ENCODE peak calls at places on chromosome 4, in nine cellular contexts. V, C, F, P, Q, O, J, K and N are unnamed samples.

GRCh38 chr4:180665994-180666818 is 1577.0 kb upstream of the TENM3 start:
- DNase-seq in V (peak), C (peak), F (no peak), P (peak), Q (peak), O (no peak), J (peak), K (peak), N (peak)

GRCh38 chr4:40253906-40254305 is 57.1 kb downstream of the RHOH start:
- DNase-seq in V (no peak), C (no peak), F (no peak), P (no peak), Q (no peak), O (no peak), J (no peak), K (peak), N (no peak)

GRCh38 chr4:17690135-17690534 is 75.7 kb downstream of the MED28 start:
- DNase-seq in V (no peak), C (no peak), F (no peak), P (no peak), Q (no peak), O (no peak), J (no peak), K (no peak), N (no peak)

GRCh38 chr4:108651068-108651794 is 832 bp downstream of the OSTC start:
- DNase-seq in V (peak), C (peak), F (no peak), P (no peak), Q (peak), O (no peak), J (no peak), K (peak), N (no peak)

GRCh38 chr4:159012381-159012780 is 90.5 kb upstream of the RAPGEF2 start:
- DNase-seq in V (no peak), C (no peak), F (no peak), P (no peak), Q (peak), O (no peak), J (no peak), K (peak), N (no peak)

GRCh38 chr4:184983660-184984356 is 34.5 kb upstream of the HELT start:
- DNase-seq in V (peak), C (peak), F (peak), P (peak), Q (peak), O (no peak), J (no peak), K (peak), N (peak)

GRCh38 chr4:140363558-140363957 is 9.9 kb upstream of the SCOC start:
- DNase-seq in V (no peak), C (no peak), F (no peak), P (no peak), Q (no peak), O (no peak), J (no peak), K (peak), N (no peak)

GRCh38 chr4:47639531-47639930 is 154.5 kb downstream of the ATP10D start:
- DNase-seq in V (no peak), C (peak), F (no peak), P (no peak), Q (no peak), O (no peak), J (no peak), K (peak), N (no peak)

GRCh38 chr4:64940698-64941097 is 531.4 kb upstream of the TECRL start:
- DNase-seq in V (no peak), C (peak), F (no peak), P (no peak), Q (peak), O (no peak), J (no peak), K (peak), N (no peak)

GRCh38 chr4:102438873-102439614 is 62.1 kb upstream of the NFKB1 start:
- DNase-seq in V (no peak), C (no peak), F (no peak), P (no peak), Q (peak), O (no peak), J (no peak), K (peak), N (peak)

GRCh38 chr4:137125011-137125410 is 407.3 kb downstream of the PCDH18 start:
- DNase-seq in V (no peak), C (peak), F (no peak), P (no peak), Q (peak), O (peak), J (no peak), K (peak), N (no peak)

GRCh38 chr4:153114771-153115321 is 89.4 kb upstream of the TRIM2 start:
- DNase-seq in V (no peak), C (no peak), F (peak), P (no peak), Q (peak), O (no peak), J (no peak), K (peak), N (no peak)

GRCh38 chr4:158758142-158758541 is 10.7 kb upstream of the FNIP2 start:
- DNase-seq in V (no peak), C (no peak), F (no peak), P (no peak), Q (no peak), O (no peak), J (no peak), K (no peak), N (no peak)

GRCh38 chr4:109658871-109659410 is 44.3 kb downstream of the CASP6 start:
- DNase-seq in V (no peak), C (no peak), F (peak), P (no peak), Q (no peak), O (no peak), J (no peak), K (peak), N (peak)

GRCh38 chr4:67603310-67604028 is 44.9 kb downstream of the STAP1 start:
- DNase-seq in V (no peak), C (no peak), F (no peak), P (no peak), Q (no peak), O (no peak), J (no peak), K (no peak), N (no peak)

GRCh38 chr4:47913858-47914218 is 545 bp downstream of the NFXL1 start:
- DNase-seq in V (peak), C (peak), F (peak), P (peak), Q (peak), O (peak), J (no peak), K (peak), N (peak)

GRCh38 chr4:159582685-159583084 is 479.8 kb downstream of the RAPGEF2 start:
- DNase-seq in V (no peak), C (no peak), F (no peak), P (no peak), Q (no peak), O (no peak), J (no peak), K (no peak), N (no peak)

GRCh38 chr4:147674496-147674895 is 9.5 kb downstream of the PRMT9 start:
- DNase-seq in V (no peak), C (no peak), F (no peak), P (no peak), Q (peak), O (no peak), J (no peak), K (no peak), N (no peak)

GRCh38 chr4:114694770-114695169 is 96.2 kb downstream of the UGT8 start:
- DNase-seq in V (peak), C (peak), F (no peak), P (no peak), Q (peak), O (no peak), J (no peak), K (peak), N (peak)

GRCh38 chr4:7005571-7005970 is 37.6 kb upstream of the TADA2B start:
- DNase-seq in V (no peak), C (no peak), F (no peak), P (no peak), Q (no peak), O (no peak), J (no peak), K (no peak), N (no peak)

GRCh38 chr4:83207497-83208105 is 77.0 kb downstream of the COQ2 start:
- DNase-seq in V (no peak), C (no peak), F (no peak), P (no peak), Q (peak), O (no peak), J (no peak), K (peak), N (peak)

GRCh38 chr4:113869743-113870375 is 108.3 kb upstream of the CAMK2D start:
- DNase-seq in V (peak), C (no peak), F (no peak), P (no peak), Q (peak), O (no peak), J (no peak), K (peak), N (no peak)

GRCh38 chr4:81688085-81688484 is 216.4 kb upstream of the RASGEF1B start:
- DNase-seq in V (peak), C (no peak), F (peak), P (peak), Q (peak), O (no peak), J (no peak), K (no peak), N (no peak)

GRCh38 chr4:65250916-65251315 is 419.4 kb downstream of the EPHA5 start:
- DNase-seq in V (no peak), C (no peak), F (no peak), P (no peak), Q (no peak), O (no peak), J (no peak), K (no peak), N (no peak)

GRCh38 chr4:683982-684571 is 4.9 kb downstream of the SLC49A3 start:
- DNase-seq in V (peak), C (peak), F (no peak), P (peak), Q (peak), O (no peak), J (no peak), K (peak), N (peak)

GRCh38 chr4:681736-682451 is 7.1 kb downstream of the SLC49A3 start:
- DNase-seq in V (no peak), C (no peak), F (peak), P (no peak), Q (peak), O (no peak), J (no peak), K (no peak), N (peak)

GRCh38 chr4:80307183-80307735 is 28.3 kb upstream of the CFAP299 start:
- DNase-seq in V (no peak), C (no peak), F (no peak), P (no peak), Q (no peak), O (no peak), J (no peak), K (peak), N (peak)

GRCh38 chr4:41625531-41625930 is 87.6 kb downstream of the LIMCH1 start:
- DNase-seq in V (no peak), C (no peak), F (no peak), P (no peak), Q (no peak), O (no peak), J (no peak), K (no peak), N (no peak)

GRCh38 chr4:77074961-77075855 is 581 bp downstream of the CCNI start:
- DNase-seq in V (peak), C (peak), F (peak), P (peak), Q (peak), O (peak), J (no peak), K (peak), N (peak)

GRCh38 chr4:13963601-13964000 is 336.1 kb upstream of the BOD1L1 start:
- DNase-seq in V (no peak), C (no peak), F (no peak), P (no peak), Q (no peak), O (no peak), J (no peak), K (no peak), N (no peak)

GRCh38 chr4:123412700-123413512 is 16.3 kb downstream of the SPRY1 start:
- DNase-seq in V (no peak), C (no peak), F (no peak), P (no peak), Q (peak), O (no peak), J (no peak), K (peak), N (no peak)

GRCh38 chr4:71130827-71131603 is 137.6 kb downstream of the DCK start:
- DNase-seq in V (no peak), C (no peak), F (no peak), P (peak), Q (peak), O (no peak), J (no peak), K (peak), N (no peak)

GRCh38 chr4:85423414-85423813 is 51.5 kb upstream of the ARHGAP24 start:
- DNase-seq in V (no peak), C (no peak), F (no peak), P (no peak), Q (peak), O (no peak), J (no peak), K (no peak), N (no peak)

GRCh38 chr4:153341575-153342090 is 2.9 kb upstream of the MND1 start:
- DNase-seq in V (peak), C (peak), F (no peak), P (no peak), Q (peak), O (no peak), J (no peak), K (peak), N (no peak)

GRCh38 chr4:113094802-113095201 is 45.3 kb downstream of the ANK2 start:
- DNase-seq in V (peak), C (peak), F (no peak), P (no peak), Q (peak), O (no peak), J (no peak), K (peak), N (no peak)

GRCh38 chr4:169252339-169253086 is 18.2 kb downstream of the SH3RF1 start:
- DNase-seq in V (no peak), C (no peak), F (no peak), P (no peak), Q (no peak), O (no peak), J (no peak), K (no peak), N (peak)
- H3K4me3 ChIP-seq in V (no peak), C (no peak), F (no peak), P (no peak), Q (peak), O (no peak), J (no peak), K (no peak), N (no peak)

DNA sequence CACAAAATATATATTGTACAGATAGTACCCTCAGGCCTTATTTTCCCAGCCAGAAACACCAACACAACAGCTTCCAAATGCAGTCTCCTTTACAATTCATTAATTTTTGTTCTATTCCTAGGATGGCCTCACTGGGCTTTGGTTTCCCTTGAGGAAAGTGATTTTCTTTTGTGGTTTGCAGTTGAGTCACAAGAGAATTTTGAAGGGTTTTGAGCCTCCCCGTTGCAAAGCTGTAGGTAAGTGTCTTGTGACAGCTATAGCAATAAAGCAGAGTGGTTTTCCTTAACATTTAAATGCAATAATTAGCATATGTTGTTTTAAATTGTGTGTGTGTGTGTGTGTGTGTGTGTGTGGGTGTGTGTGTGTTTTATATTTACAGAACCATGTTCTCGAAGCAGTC is 54.1 kb upstream of the WDR17 start:
- DNase-seq in V (no peak), C (no peak), F (no peak), P (no peak), Q (no peak), O (no peak), J (no peak), K (no peak), N (no peak)
- H3K4me3 ChIP-seq in V (no peak), C (no peak), F (no peak), P (no peak), Q (no peak), O (no peak), J (no peak), K (no peak), N (no peak)

GRCh38 chr4:78662661-78663060 is 111.1 kb downstream of the ANXA3 start:
- DNase-seq in V (no peak), C (no peak), F (no peak), P (no peak), Q (no peak), O (no peak), J (no peak), K (no peak), N (no peak)
- H3K4me3 ChIP-seq in V (no peak), C (no peak), F (no peak), P (no peak), Q (no peak), O (no peak), J (no peak), K (no peak), N (no peak)

GRCh38 chr4:89839558-89839957 is 2.6 kb upstream of the SNCA start:
- DNase-seq in V (no peak), C (no peak), F (no peak), P (no peak), Q (no peak), O (no peak), J (no peak), K (no peak), N (no peak)

GRCh38 chr4:89837385-89837995 is 529 bp upstream of the SNCA start:
- DNase-seq in V (no peak), C (no peak), F (no peak), P (peak), Q (no peak), O (no peak), J (peak), K (peak), N (peak)

GRCh38 chr4:89836897-89837384 is at the start of gene SNCA:
- DNase-seq in V (no peak), C (no peak), F (peak), P (peak), Q (no peak), O (peak), J (peak), K (peak), N (peak)

GRCh38 chr4:89836031-89836777 is 757 bp downstream of the SNCA start:
- DNase-seq in V (no peak), C (no peak), F (no peak), P (peak), Q (no peak), O (no peak), J (no peak), K (peak), N (peak)

GRCh38 chr4:89838005-89838404 is 1.0 kb upstream of the SNCA start:
- DNase-seq in V (no peak), C (no peak), F (no peak), P (peak), Q (no peak), O (no peak), J (no peak), K (peak), N (peak)
- H3K4me3 ChIP-seq in V (no peak), C (no peak), F (peak), P (peak), Q (no peak), O (peak), J (peak), K (no peak), N (peak)

GRCh38 chr4:3462790-3463415 is at the start of gene DOK7:
- DNase-seq in V (no peak), C (peak), F (no peak), P (no peak), Q (no peak), O (peak), J (no peak), K (no peak), N (peak)

GRCh38 chr4:3462321-3462789 is 751 bp upstream of the DOK7 start:
- DNase-seq in V (no peak), C (no peak), F (no peak), P (no peak), Q (no peak), O (no peak), J (no peak), K (no peak), N (no peak)

GRCh38 chr4:3464349-3464905 is 1.3 kb downstream of the DOK7 start:
- DNase-seq in V (no peak), C (no peak), F (no peak), P (no peak), Q (no peak), O (no peak), J (no peak), K (no peak), N (no peak)

GRCh38 chr4:3464911-3465697 is 2.0 kb downstream of the DOK7 start:
- DNase-seq in V (no peak), C (no peak), F (no peak), P (no peak), Q (no peak), O (no peak), J (no peak), K (no peak), N (no peak)

DNA sequence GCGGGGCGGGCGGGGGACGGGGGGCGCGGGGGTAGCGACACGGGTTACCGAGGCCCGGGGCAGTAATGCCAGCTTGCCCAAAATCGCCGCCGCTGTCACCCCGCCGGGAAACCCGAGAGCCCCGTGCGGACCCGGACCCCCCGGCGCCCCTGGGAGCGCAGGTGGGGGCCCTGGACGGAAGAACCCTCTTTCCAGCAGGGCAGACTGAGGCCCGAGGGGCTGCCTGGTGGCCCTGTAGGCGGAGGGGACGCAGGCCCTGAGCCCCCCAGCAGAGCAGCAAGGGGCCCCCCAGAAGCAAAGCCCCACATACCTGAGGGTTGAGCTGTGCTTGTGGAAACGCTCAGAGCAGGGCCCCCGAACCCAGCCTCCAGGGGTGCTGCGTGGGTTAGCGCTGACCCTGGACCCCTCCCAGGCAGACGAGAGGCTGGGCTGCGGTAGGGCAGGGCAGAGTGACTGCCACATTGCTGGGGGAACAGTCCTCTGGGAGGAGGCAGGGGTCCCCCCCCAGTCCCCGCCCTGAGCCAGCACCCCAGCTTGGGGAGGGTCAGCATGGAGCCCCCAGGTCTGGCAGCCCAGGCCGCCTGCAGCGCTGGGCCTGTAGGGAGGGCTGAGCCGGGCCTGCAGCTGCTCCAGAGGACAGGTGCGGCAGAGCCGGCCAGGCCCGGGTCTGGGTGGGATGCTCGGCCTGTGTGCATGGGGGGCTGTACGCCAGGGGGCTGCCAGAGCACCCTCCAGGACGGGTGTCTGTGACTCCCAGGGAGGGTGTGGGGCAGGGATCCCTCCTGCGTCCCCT is 646 bp downstream of the DOK7 start:
- DNase-seq in V (no peak), C (no peak), F (no peak), P (no peak), Q (no peak), O (no peak), J (no peak), K (no peak), N (no peak)
- H3K4me3 ChIP-seq in V (no peak), C (no peak), F (no peak), P (no peak), Q (peak), O (peak), J (no peak), K (peak), N (no peak)

GRCh38 chr4:38529189-38530115 is 134.5 kb upstream of the KLF3 start:
- DNase-seq in V (peak), C (peak), F (peak), P (no peak), Q (peak), O (no peak), J (no peak), K (no peak), N (no peak)

GRCh38 chr4:38519671-38520070 is 144.3 kb upstream of the KLF3 start:
- DNase-seq in V (no peak), C (no peak), F (no peak), P (no peak), Q (no peak), O (no peak), J (no peak), K (no peak), N (no peak)

GRCh38 chr4:38523054-38523453 is 140.9 kb upstream of the KLF3 start:
- DNase-seq in V (no peak), C (no peak), F (no peak), P (no peak), Q (no peak), O (no peak), J (no peak), K (no peak), N (no peak)

GRCh38 chr4:38526412-38526811 is 137.6 kb upstream of the KLF3 start:
- DNase-seq in V (no peak), C (no peak), F (no peak), P (no peak), Q (no peak), O (no peak), J (no peak), K (no peak), N (no peak)

GRCh38 chr4:38523524-38524448 is 140.2 kb upstream of the KLF3 start:
- DNase-seq in V (no peak), C (peak), F (no peak), P (no peak), Q (no peak), O (no peak), J (no peak), K (no peak), N (no peak)
- H3K4me3 ChIP-seq in V (no peak), C (no peak), F (no peak), P (no peak), Q (no peak), O (no peak), J (no peak), K (no peak), N (no peak)